ENCODE peak calls at places on chromosomes 16 and 17, in seven cellular contexts. F is astrocyte of the spinal cord, V is stomach, H is cardiac muscle cell, S is lower lobe of right lung, L is breast epithelium, B is right atrium auricular region. W is an unnamed sample.

GRCh38 chr17:4658478-4659305 is 17.2 kb upstream of the ALOX15 start:
- DNase-seq in B (no peak), H (no peak), V (no peak), L (no peak), S (no peak), F (peak; percentile 24), W (peak; percentile 92)

GRCh38 chr16:89078172-89078571 is 15.5 kb upstream of the ACSF3 start:
- DNase-seq in L (no peak), S (no peak), V (no peak), F (no peak), H (no peak), B (no peak), W (no peak)

GRCh38 chr16:84314373-84314772 is 19.7 kb downstream of the WFDC1 start:
- DNase-seq in V (no peak), L (no peak), F (no peak), B (no peak), S (no peak), H (no peak), W (no peak)

GRCh38 chr17:58529275-58529674 is 14.8 kb upstream of the MTMR4 start:
- DNase-seq in F (no peak), S (no peak), L (no peak), B (no peak), H (no peak), V (no peak), W (no peak)

GRCh38 chr16:77330332-77331043 is 104.3 kb downstream of the ADAMTS18 start:
- DNase-seq in L (no peak), B (no peak), S (no peak), V (no peak), F (no peak), H (no peak), W (no peak)

GRCh38 chr17:75365009-75365930 is 40.2 kb downstream of the GRB2 start:
- DNase-seq in V (no peak), B (no peak), L (no peak), S (no peak), F (no peak), H (no peak), W (no peak)

GRCh38 chr16:81429045-81429521 is 15.5 kb upstream of the CMIP start:
- DNase-seq in L (no peak), B (no peak), S (no peak), H (peak; percentile 48), F (no peak), V (peak; percentile 77), W (peak; percentile 92)

GRCh38 chr17:57284583-57284982 is 28.3 kb downstream of the MSI2 start:
- DNase-seq in S (no peak), V (no peak), F (no peak), H (no peak), B (no peak), L (no peak), W (no peak)

GRCh38 chr16:861446-861845 is 60.9 kb upstream of the GNG13 start:
- DNase-seq in H (no peak), F (no peak), S (peak; percentile 14), V (no peak), B (no peak), L (no peak), W (no peak)

DNA sequence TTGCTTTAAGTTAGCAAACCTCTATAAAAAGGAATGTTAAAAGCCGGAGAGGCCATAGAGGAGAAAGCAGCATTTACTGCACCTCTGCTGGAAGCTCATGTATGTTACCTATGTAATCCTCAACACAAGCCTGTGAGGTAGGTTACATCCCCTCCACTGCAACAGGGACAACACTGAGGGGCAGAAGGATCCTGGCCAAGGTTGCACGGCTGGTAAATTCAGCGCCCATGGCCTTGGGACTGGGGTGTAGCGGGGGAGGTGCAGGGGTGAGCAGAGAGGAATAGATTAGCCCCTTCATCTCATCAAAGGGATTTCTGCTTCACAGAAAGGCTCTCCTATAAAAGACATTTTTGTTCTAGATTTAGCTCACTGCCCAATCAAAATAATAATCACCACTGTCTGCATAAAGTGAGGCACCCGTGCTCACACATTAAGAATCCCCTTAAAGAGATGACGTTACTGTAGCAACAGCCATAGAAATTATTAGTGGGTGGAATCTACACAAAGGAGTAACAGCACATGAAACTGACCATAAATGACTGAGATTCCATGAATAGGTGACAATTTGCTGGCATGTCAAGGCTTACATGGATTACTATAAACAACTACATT is 3.3 kb downstream of the ZCCHC14 start:
- DNase-seq in H (no peak), F (no peak), B (no peak), L (no peak), V (no peak), S (no peak), W (peak; percentile 62)
- H3K4me3 ChIP-seq in H (no peak overlapping the region), F (no peak overlapping the region), B (no peak overlapping the region), L (peak overlapping the region; percentile 31), V (peak overlapping the region; percentile 65), S (peak overlapping the region; percentile 59), W (peak overlapping the region; percentile 72)

DNA sequence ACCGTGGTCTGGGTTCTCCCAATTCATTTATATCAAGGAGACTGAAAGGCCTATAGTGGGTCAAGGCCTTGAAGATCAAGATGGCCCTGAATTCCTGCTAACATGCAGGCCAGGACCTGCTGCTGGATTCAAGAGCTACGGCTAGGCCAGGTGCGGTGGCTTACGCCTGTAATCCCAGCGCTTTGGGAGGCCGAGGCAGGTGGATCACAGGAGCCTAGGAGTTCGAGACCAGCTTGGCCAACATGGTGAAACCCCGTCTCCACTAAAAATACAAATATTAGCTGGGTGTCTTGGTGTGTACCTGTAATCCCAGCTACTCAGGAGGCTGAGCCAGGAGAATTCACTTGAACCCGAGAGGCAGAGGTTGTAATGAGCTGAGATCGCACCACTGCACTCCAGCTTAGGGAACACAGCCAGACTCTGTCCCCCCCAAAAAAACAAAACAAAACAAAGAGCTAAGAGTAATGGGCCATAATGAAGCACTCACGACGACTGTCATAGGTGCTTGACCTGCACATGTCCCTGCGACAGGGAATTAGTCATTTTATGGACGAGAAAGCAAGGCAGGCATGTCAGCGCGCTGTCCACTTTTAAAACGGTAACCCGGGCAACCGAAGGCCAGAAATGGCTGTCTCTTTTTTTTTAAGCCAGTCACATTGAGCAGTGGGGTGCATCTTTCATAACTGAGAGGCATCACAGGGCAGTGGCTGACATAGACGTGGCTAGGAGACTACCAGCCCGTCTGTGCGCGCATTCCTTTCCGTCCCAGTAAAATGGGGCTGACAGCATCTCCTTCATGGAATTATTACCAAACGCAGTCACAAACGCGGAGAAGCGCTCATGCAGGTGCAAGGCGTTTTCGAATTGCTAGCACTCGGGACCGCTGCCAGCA is 1.0 kb upstream of the FBRS start:
- DNase-seq in B (peak; percentile 61), S (no peak), F (no peak), V (no peak), L (no peak), H (no peak), W (peak; percentile 95)
- H3K4me3 ChIP-seq in B (peak overlapping the region; percentile 23), S (peak overlapping the region; percentile 52), F (peak overlapping the region; percentile 43), V (peak overlapping the region; percentile 38), L (peak overlapping the region; percentile 67), H (peak overlapping the region; percentile 24), W (peak overlapping the region; percentile 74)

DNA sequence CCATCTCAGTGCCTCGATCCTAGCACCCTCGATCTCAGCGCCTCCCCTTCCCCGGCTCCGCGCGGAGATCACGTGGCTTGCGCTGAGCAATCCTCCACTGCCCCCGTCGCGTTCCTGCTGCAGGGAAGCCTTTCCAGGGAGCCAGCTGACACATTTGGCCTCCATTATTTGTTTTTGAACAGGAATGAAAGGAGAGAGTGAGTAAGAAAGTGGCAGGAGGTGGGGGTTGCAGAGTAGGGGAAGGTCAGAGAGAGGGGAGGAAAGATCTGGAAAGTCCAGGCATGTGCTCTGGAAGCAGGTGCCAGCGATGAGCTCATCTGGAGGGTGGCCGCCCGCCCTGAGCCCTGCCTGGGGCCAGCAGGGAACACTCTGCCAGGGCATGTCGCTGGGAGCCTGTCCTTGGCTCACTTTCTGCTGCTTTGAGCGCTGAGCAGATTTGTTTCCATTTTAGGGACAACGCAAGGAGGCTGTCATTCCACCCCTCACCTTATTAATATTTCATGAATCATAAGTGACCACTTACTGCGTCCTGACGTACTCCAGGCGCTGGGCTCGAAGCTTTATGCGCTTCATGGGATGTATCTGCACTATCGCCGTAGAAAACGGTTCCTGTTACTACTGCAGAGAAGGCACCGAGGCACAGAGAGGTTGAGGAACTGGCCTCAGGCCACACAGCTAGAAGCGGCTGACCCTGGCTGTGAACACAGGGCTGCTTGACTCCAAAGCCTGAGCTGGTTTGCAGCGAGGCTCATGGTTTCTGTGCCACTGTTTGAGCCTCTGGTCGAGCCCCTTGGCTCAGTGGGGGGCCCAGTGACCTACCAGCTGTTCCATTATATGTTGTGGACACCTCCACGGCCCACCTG is 283.1 kb downstream of the SEC14L1 start:
- DNase-seq in F (peak; percentile 95), H (no peak), B (peak; percentile 94), S (no peak), V (peak; percentile 83), L (peak; percentile 83), W (peak; percentile 98)
- H3K4me3 ChIP-seq in F (no peak overlapping the region), H (no peak overlapping the region), B (no peak overlapping the region), S (no peak overlapping the region), V (no peak overlapping the region), L (peak overlapping the region; percentile 44), W (no peak overlapping the region)

DNA sequence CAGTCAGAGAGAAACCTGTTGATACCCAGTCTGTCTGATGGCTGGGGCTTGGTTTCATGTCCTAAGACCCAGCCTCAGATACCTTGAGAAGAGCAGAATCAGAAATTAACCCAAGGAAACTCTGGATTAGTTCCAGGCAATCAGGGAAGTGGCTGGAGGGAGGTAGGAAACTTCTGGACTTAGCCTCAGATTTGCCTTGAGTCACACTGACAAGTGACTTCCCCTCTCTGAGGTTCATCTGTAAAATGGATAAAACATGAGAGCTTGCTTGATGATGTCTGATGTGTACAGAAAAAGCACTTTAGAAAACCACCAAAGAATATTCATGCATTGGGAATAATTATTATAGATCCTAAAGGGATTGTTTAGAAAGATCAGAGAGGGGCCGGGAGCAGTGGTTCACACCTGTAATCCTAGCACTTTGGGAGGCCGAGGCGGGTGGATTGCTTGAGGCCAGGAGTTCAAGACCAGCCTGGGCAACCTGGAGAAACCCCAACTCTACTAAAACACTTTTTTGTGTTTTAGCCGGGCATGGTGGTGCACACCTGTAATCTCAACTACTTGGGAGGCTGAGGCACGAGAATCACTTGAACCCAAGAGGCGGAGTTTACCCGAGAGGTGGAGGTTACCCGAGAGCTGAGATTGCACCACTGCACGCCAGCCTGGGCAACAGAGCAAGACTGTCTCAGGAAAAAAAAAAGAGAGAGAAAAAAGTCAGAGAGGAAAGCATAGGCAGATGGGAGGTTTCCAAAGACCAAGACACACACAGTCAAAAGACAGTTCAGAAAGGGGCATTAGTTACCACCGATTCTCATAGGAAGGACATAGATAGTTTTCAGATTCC is 3.8 kb downstream of the CIITA start:
- DNase-seq in V (no peak), L (no peak), H (no peak), S (no peak), B (no peak), F (no peak), W (no peak)
- H3K4me3 ChIP-seq in V (no peak overlapping the region), L (no peak overlapping the region), H (no peak overlapping the region), S (peak overlapping the region; percentile 73), B (no peak overlapping the region), F (no peak overlapping the region), W (no peak overlapping the region)

GRCh38 chr17:48717367-48718161 is 4.8 kb downstream of the PRAC1 start:
- DNase-seq in H (no peak), F (no peak), V (no peak), B (no peak), S (no peak), L (no peak), W (no peak)

GRCh38 chr17:48719642-48720262 is 2.6 kb downstream of the PRAC1 start:
- DNase-seq in V (no peak), L (no peak), H (peak; percentile 21), B (no peak), F (no peak), S (no peak), W (no peak)

GRCh38 chr17:48718162-48718780 is 4.0 kb downstream of the PRAC1 start:
- DNase-seq in S (no peak), V (no peak), L (no peak), H (peak; percentile 40), F (no peak), B (no peak), W (no peak)

GRCh38 chr17:48720263-48721008 is 1.9 kb downstream of the PRAC1 start:
- DNase-seq in S (no peak), V (no peak), B (no peak), H (no peak), F (no peak), L (no peak), W (no peak)

GRCh38 chr17:48718781-48719641 is 3.3 kb downstream of the PRAC1 start:
- DNase-seq in L (no peak), F (no peak), H (peak; percentile 42), B (no peak), V (no peak), S (no peak), W (no peak)
- H3K4me3 ChIP-seq in L (peak overlapping the region; percentile 23), F (no peak overlapping the region), H (no peak overlapping the region), B (no peak overlapping the region), V (no peak overlapping the region), S (no peak overlapping the region), W (no peak overlapping the region)